ENCODE peak calls at places on chromosomes 5 and 9, in six cellular contexts. One of them, this sample, is unnamed.
A peak's percentile ranks its signal among the peaks of the same experiment; 100 is the strongest.

GRCh38 chr5:177041936-177042335 is 19.4 kb downstream of the ZNF346 start:
- DNase-seq in fibroblast of lung: no peak
- DNase-seq in astrocyte: no peak
- DNase-seq in aorta: no peak
- DNase-seq in mucosa of descending colon: no peak
- DNase-seq in heart right ventricle: no peak
- DNase-seq in this sample: no peak

GRCh38 chr9:115591584-115591984 is 473.6 kb upstream of the TNC start:
- DNase-seq in fibroblast of lung: peak; percentile 100
- DNase-seq in astrocyte: peak; percentile 99
- DNase-seq in aorta: peak; percentile 80
- DNase-seq in mucosa of descending colon: no peak
- DNase-seq in heart right ventricle: peak; percentile 52
- DNase-seq in this sample: peak; percentile 68

GRCh38 chr5:1522601-1523479 is 920 bp downstream of the LPCAT1 start:
- DNase-seq in fibroblast of lung: peak; percentile 13
- DNase-seq in astrocyte: no peak
- DNase-seq in aorta: peak; percentile 52
- DNase-seq in mucosa of descending colon: peak; percentile 62
- DNase-seq in heart right ventricle: peak; percentile 6
- DNase-seq in this sample: peak; percentile 47

GRCh38 chr9:135937521-135938489 is 23.4 kb downstream of the UBAC1 start:
- DNase-seq in fibroblast of lung: no peak
- DNase-seq in astrocyte: no peak
- DNase-seq in aorta: no peak
- DNase-seq in mucosa of descending colon: peak; percentile 32
- DNase-seq in heart right ventricle: no peak
- DNase-seq in this sample: no peak

GRCh38 chr9:113221800-113222481 is 597 bp downstream of the SLC31A1 start:
- DNase-seq in fibroblast of lung: no peak
- DNase-seq in astrocyte: no peak
- DNase-seq in aorta: no peak
- DNase-seq in mucosa of descending colon: no peak
- DNase-seq in heart right ventricle: no peak
- DNase-seq in this sample: no peak

GRCh38 chr5:141915881-141916336 is 7.8 kb upstream of the DELE1 start:
- DNase-seq in fibroblast of lung: no peak
- DNase-seq in astrocyte: no peak
- DNase-seq in aorta: no peak
- DNase-seq in mucosa of descending colon: peak; percentile 60
- DNase-seq in heart right ventricle: peak; percentile 37
- DNase-seq in this sample: no peak

GRCh38 chr9:100575006-100575405 is 2.9 kb upstream of the CAVIN4 start:
- DNase-seq in fibroblast of lung: no peak
- DNase-seq in astrocyte: no peak
- DNase-seq in aorta: no peak
- DNase-seq in mucosa of descending colon: no peak
- DNase-seq in heart right ventricle: no peak
- DNase-seq in this sample: no peak

GRCh38 chr5:177474845-177475562 is 1.6 kb upstream of the DBN1 start:
- DNase-seq in fibroblast of lung: peak; percentile 47
- DNase-seq in astrocyte: no peak
- DNase-seq in aorta: no peak
- DNase-seq in mucosa of descending colon: no peak
- DNase-seq in heart right ventricle: no peak
- DNase-seq in this sample: no peak

GRCh38 chr5:139295692-139296091 is 2.2 kb downstream of the MATR3 start:
- DNase-seq in fibroblast of lung: peak; percentile 21
- DNase-seq in astrocyte: no peak
- DNase-seq in aorta: no peak
- DNase-seq in mucosa of descending colon: no peak
- DNase-seq in heart right ventricle: no peak
- DNase-seq in this sample: no peak

GRCh38 chr9:91809581-91810285 is 140.3 kb downstream of the ROR2 start:
- DNase-seq in fibroblast of lung: peak; percentile 63
- DNase-seq in astrocyte: peak; percentile 48
- DNase-seq in aorta: no peak
- DNase-seq in mucosa of descending colon: no peak
- DNase-seq in heart right ventricle: no peak
- DNase-seq in this sample: no peak

GRCh38 chr5:153658606-153659005 is 168.1 kb downstream of the GRIA1 start:
- DNase-seq in fibroblast of lung: peak; percentile 55
- DNase-seq in astrocyte: peak; percentile 25
- DNase-seq in aorta: no peak
- DNase-seq in mucosa of descending colon: no peak
- DNase-seq in heart right ventricle: no peak
- DNase-seq in this sample: no peak

GRCh38 chr5:127909821-127910220 is 173.7 kb upstream of the SLC12A2 start:
- DNase-seq in fibroblast of lung: no peak
- DNase-seq in astrocyte: no peak
- DNase-seq in aorta: no peak
- DNase-seq in mucosa of descending colon: no peak
- DNase-seq in heart right ventricle: no peak
- DNase-seq in this sample: no peak

GRCh38 chr9:15509931-15510788 is 610 bp downstream of the PSIP1 start:
- DNase-seq in fibroblast of lung: peak; percentile 20
- DNase-seq in astrocyte: no peak
- DNase-seq in aorta: peak; percentile 65
- DNase-seq in mucosa of descending colon: peak; percentile 76
- DNase-seq in heart right ventricle: peak; percentile 29
- DNase-seq in this sample: no peak

GRCh38 chr9:112378441-112379176 is 1.3 kb upstream of the HSDL2 start:
- DNase-seq in fibroblast of lung: peak; percentile 20
- DNase-seq in astrocyte: no peak
- DNase-seq in aorta: peak; percentile 36
- DNase-seq in mucosa of descending colon: peak; percentile 62
- DNase-seq in heart right ventricle: no peak
- DNase-seq in this sample: peak; percentile 52

GRCh38 chr9:6090272-6090671 is 74.8 kb upstream of the RANBP6 start:
- DNase-seq in fibroblast of lung: no peak
- DNase-seq in astrocyte: no peak
- DNase-seq in aorta: no peak
- DNase-seq in mucosa of descending colon: no peak
- DNase-seq in heart right ventricle: peak; percentile 18
- DNase-seq in this sample: no peak

GRCh38 chr9:83144492-83144891 is 81.5 kb upstream of the RASEF start:
- DNase-seq in fibroblast of lung: no peak
- DNase-seq in astrocyte: no peak
- DNase-seq in aorta: no peak
- DNase-seq in mucosa of descending colon: no peak
- DNase-seq in heart right ventricle: no peak
- DNase-seq in this sample: no peak

GRCh38 chr5:177312649-177313181 is 1.0 kb upstream of the MXD3 start:
- DNase-seq in fibroblast of lung: peak; percentile 13
- DNase-seq in astrocyte: no peak
- DNase-seq in aorta: peak; percentile 50
- DNase-seq in mucosa of descending colon: peak; percentile 79
- DNase-seq in heart right ventricle: no peak
- DNase-seq in this sample: peak; percentile 77

GRCh38 chr5:168951764-168952163 is 349.2 kb downstream of the SLIT3 start:
- DNase-seq in fibroblast of lung: no peak
- DNase-seq in astrocyte: no peak
- DNase-seq in aorta: no peak
- DNase-seq in mucosa of descending colon: no peak
- DNase-seq in heart right ventricle: no peak
- DNase-seq in this sample: no peak

GRCh38 chr5:67211926-67212325 is 15.3 kb upstream of the CD180 start:
- DNase-seq in fibroblast of lung: peak; percentile 94
- DNase-seq in astrocyte: peak; percentile 93
- DNase-seq in aorta: no peak
- DNase-seq in mucosa of descending colon: no peak
- DNase-seq in heart right ventricle: no peak
- DNase-seq in this sample: no peak

GRCh38 chr5:122183098-122183794 is 53.9 kb downstream of the ZNF474 start:
- DNase-seq in fibroblast of lung: peak; percentile 91
- DNase-seq in astrocyte: peak; percentile 86
- DNase-seq in aorta: peak; percentile 81
- DNase-seq in mucosa of descending colon: peak; percentile 91
- DNase-seq in heart right ventricle: peak; percentile 78
- DNase-seq in this sample: no peak

GRCh38 chr9:103991698-103992097 is 102.4 kb upstream of the SMC2 start:
- DNase-seq in fibroblast of lung: no peak
- DNase-seq in astrocyte: no peak
- DNase-seq in aorta: no peak
- DNase-seq in mucosa of descending colon: no peak
- DNase-seq in heart right ventricle: no peak
- DNase-seq in this sample: no peak

GRCh38 chr9:20148416-20148815 is 359.6 kb upstream of the SLC24A2 start:
- DNase-seq in fibroblast of lung: no peak
- DNase-seq in astrocyte: no peak
- DNase-seq in aorta: no peak
- DNase-seq in mucosa of descending colon: no peak
- DNase-seq in heart right ventricle: no peak
- DNase-seq in this sample: no peak

GRCh38 chr9:69460002-69460401 is 135.0 kb downstream of the ENTREP1 start:
- DNase-seq in fibroblast of lung: no peak
- DNase-seq in astrocyte: no peak
- DNase-seq in aorta: no peak
- DNase-seq in mucosa of descending colon: no peak
- DNase-seq in heart right ventricle: no peak
- DNase-seq in this sample: no peak

GRCh38 chr9:98472216-98472615 is 216.8 kb upstream of the TBC1D2 start:
- DNase-seq in fibroblast of lung: no peak
- DNase-seq in astrocyte: no peak
- DNase-seq in aorta: no peak
- DNase-seq in mucosa of descending colon: no peak
- DNase-seq in heart right ventricle: no peak
- DNase-seq in this sample: no peak

GRCh38 chr5:97425511-97425910 is 242.5 kb upstream of the RIOK2 start:
- DNase-seq in fibroblast of lung: peak; percentile 2
- DNase-seq in astrocyte: no peak
- DNase-seq in aorta: no peak
- DNase-seq in mucosa of descending colon: no peak
- DNase-seq in heart right ventricle: no peak
- DNase-seq in this sample: no peak

GRCh38 chr9:113886933-113887332 is 10.8 kb downstream of the ZNF618 start:
- DNase-seq in fibroblast of lung: peak; percentile 25
- DNase-seq in astrocyte: no peak
- DNase-seq in aorta: no peak
- DNase-seq in mucosa of descending colon: no peak
- DNase-seq in heart right ventricle: no peak
- DNase-seq in this sample: no peak

GRCh38 chr5:154776167-154776566 is 21.0 kb downstream of the LARP1 start:
- DNase-seq in fibroblast of lung: no peak
- DNase-seq in astrocyte: no peak
- DNase-seq in aorta: no peak
- DNase-seq in mucosa of descending colon: no peak
- DNase-seq in heart right ventricle: no peak
- DNase-seq in this sample: no peak

GRCh38 chr9:133226219-133227171 is 17.4 kb upstream of the OBP2B start:
- DNase-seq in fibroblast of lung: no peak
- DNase-seq in astrocyte: no peak
- DNase-seq in aorta: no peak
- DNase-seq in mucosa of descending colon: no peak
- DNase-seq in heart right ventricle: no peak
- DNase-seq in this sample: peak; percentile 22

GRCh38 chr9:79292731-79293280 is 279.0 kb upstream of the TLE4 start:
- DNase-seq in fibroblast of lung: no peak
- DNase-seq in astrocyte: no peak
- DNase-seq in aorta: no peak
- DNase-seq in mucosa of descending colon: no peak
- DNase-seq in heart right ventricle: no peak
- DNase-seq in this sample: no peak

GRCh38 chr9:4030751-4031150 is 269.1 kb downstream of the GLIS3 start:
- DNase-seq in fibroblast of lung: no peak
- DNase-seq in astrocyte: no peak
- DNase-seq in aorta: no peak
- DNase-seq in mucosa of descending colon: no peak
- DNase-seq in heart right ventricle: no peak
- DNase-seq in this sample: no peak

GRCh38 chr5:33997331-33997983 is 10.4 kb downstream of the AMACR start:
- DNase-seq in fibroblast of lung: peak; percentile 80
- DNase-seq in astrocyte: peak; percentile 72
- DNase-seq in aorta: peak; percentile 82
- DNase-seq in mucosa of descending colon: no peak
- DNase-seq in heart right ventricle: peak; percentile 54
- DNase-seq in this sample: peak; percentile 60

GRCh38 chr9:99650187-99650874 is 171.4 kb upstream of the NR4A3 start:
- DNase-seq in fibroblast of lung: no peak
- DNase-seq in astrocyte: no peak
- DNase-seq in aorta: no peak
- DNase-seq in mucosa of descending colon: no peak
- DNase-seq in heart right ventricle: no peak
- DNase-seq in this sample: no peak

DNA sequence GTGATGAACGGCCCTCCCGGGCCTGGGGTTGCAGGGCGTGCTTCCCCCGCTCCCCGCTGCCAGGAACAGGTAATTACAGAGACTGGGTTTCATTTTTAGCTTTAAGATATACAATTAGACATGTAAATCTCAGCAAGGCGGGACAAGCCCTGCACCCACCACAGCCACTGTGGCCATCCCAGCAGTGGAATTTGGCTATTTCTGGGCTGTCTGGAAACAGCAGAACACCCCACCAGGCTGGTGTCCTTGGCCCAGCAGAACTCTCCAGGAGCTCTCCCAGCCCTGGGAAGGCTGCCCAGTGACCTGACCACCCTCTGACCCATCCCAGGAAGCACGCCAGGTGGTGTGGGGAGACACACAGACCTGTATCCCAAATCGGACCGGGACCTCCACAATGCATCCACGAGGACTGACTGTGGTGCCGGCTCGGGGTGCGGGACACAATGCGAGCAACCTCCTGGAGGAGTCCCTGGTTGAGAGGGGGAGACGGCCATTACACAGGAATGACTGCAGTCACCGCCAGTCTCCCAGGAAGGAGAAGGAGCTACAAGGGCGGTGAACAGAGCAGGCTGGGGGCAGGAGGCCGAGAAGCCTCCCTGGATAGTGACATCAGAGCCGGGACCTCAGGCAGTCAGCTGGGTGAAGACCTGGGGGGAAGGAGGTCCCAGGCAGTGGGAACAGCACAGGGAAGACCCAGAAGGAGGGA is 17.3 kb downstream of the EEIG1 start:
- DNase-seq in fibroblast of lung: no peak
- DNase-seq in astrocyte: no peak
- DNase-seq in aorta: no peak
- DNase-seq in mucosa of descending colon: peak; percentile 61
- DNase-seq in heart right ventricle: no peak
- DNase-seq in this sample: no peak
- H3K4me1 ChIP-seq in fibroblast of lung: peaks cover 35% of the 10 kb centered on the region
- H3K4me1 ChIP-seq in astrocyte: peaks cover 31% of the 10 kb centered on the region
- H3K4me1 ChIP-seq in aorta: no peaks in the 10 kb centered on the region
- H3K4me1 ChIP-seq in mucosa of descending colon: peaks cover 59% of the 10 kb centered on the region
- H3K4me1 ChIP-seq in heart right ventricle: peaks cover 78% of the 10 kb centered on the region
- H3K4me1 ChIP-seq in this sample: peaks cover 66% of the 10 kb centered on the region

GRCh38 chr5:21058290-21058689 is 1070.3 kb upstream of the CDH18 start:
- DNase-seq in fibroblast of lung: no peak
- DNase-seq in astrocyte: no peak
- DNase-seq in aorta: no peak
- DNase-seq in mucosa of descending colon: no peak
- DNase-seq in heart right ventricle: no peak
- DNase-seq in this sample: no peak
- H3K4me1 ChIP-seq in fibroblast of lung: no peaks in the 10 kb centered on the region
- H3K4me1 ChIP-seq in astrocyte: no peaks in the 10 kb centered on the region
- H3K4me1 ChIP-seq in aorta: no peaks in the 10 kb centered on the region
- H3K4me1 ChIP-seq in mucosa of descending colon: no peaks in the 10 kb centered on the region
- H3K4me1 ChIP-seq in heart right ventricle: no peaks in the 10 kb centered on the region
- H3K4me1 ChIP-seq in this sample: no peaks in the 10 kb centered on the region

GRCh38 chr5:64768358-64769312 is at the start of the genes CWC27 and SREK1IP1:
- DNase-seq in fibroblast of lung: peak; percentile 94
- DNase-seq in astrocyte: peak; percentile 92
- DNase-seq in aorta: peak; percentile 89
- DNase-seq in mucosa of descending colon: peak; percentile 84
- DNase-seq in heart right ventricle: peak; percentile 82
- DNase-seq in this sample: peak; percentile 86
- H3K4me1 ChIP-seq in fibroblast of lung: peaks cover 9% of the 10 kb centered on the region
- H3K4me1 ChIP-seq in astrocyte: peaks cover 11% of the 10 kb centered on the region
- H3K4me1 ChIP-seq in aorta: peaks cover 6% of the 10 kb centered on the region
- H3K4me1 ChIP-seq in mucosa of descending colon: peaks cover 40% of the 10 kb centered on the region
- H3K4me1 ChIP-seq in heart right ventricle: peaks cover 35% of the 10 kb centered on the region
- H3K4me1 ChIP-seq in this sample: peaks cover 41% of the 10 kb centered on the region

GRCh38 chr5:147410496-147411395 is 99.1 kb downstream of the DPYSL3 start:
- DNase-seq in fibroblast of lung: peak; percentile 72
- DNase-seq in astrocyte: peak; percentile 66
- DNase-seq in aorta: no peak
- DNase-seq in mucosa of descending colon: no peak
- DNase-seq in heart right ventricle: peak; percentile 41
- DNase-seq in this sample: no peak
- H3K4me1 ChIP-seq in fibroblast of lung: peaks cover 5% of the 10 kb centered on the region
- H3K4me1 ChIP-seq in astrocyte: peaks cover 42% of the 10 kb centered on the region
- H3K4me1 ChIP-seq in aorta: peaks cover 5% of the 10 kb centered on the region
- H3K4me1 ChIP-seq in mucosa of descending colon: no peaks in the 10 kb centered on the region
- H3K4me1 ChIP-seq in heart right ventricle: peaks cover 15% of the 10 kb centered on the region
- H3K4me1 ChIP-seq in this sample: peaks cover 4% of the 10 kb centered on the region

This sample was measured in Peyer's patch.